ENCODE peak calls at places on chromosomes 13 and 19, in five cellular contexts. I is WTC11; Y is activated CD4-positive, alpha-beta T cell treated with anti-CD3 and anti-CD28 coated beads, Interleukin-2, amount 50 U/mL, for 1 hour; X is uterus; H is Kasumi-1. Z is an unnamed sample.

GRCh38 chr19:30593358-30593757 is 221.2 kb downstream of the ZNF536 start:
- DNase-seq in Y (no peak), I (no peak), X (no peak), H (no peak), Z (no peak)

GRCh38 chr13:109737606-109738005 is 48.8 kb downstream of the IRS2 start:
- DNase-seq in X (no peak), H (no peak), I (no peak), Y (no peak), Z (no peak)

GRCh38 chr19:46859637-46860124 is 1.1 kb upstream of the ARHGAP35 start:
- DNase-seq in Y (no peak), H (peak; percentile 79), X (peak; percentile 83), I (no peak), Z (peak; percentile 75)

GRCh38 chr19:6590458-6591319 is at the start of gene CD70:
- DNase-seq in H (no peak), X (no peak), I (peak; percentile 65), Y (peak; percentile 37), Z (no peak)

GRCh38 chr19:31252476-31252875 is 96.8 kb downstream of the TSHZ3 start:
- DNase-seq in I (no peak), X (no peak), Y (no peak), H (no peak), Z (no peak)

GRCh38 chr19:51501594-51502263 is at the start of gene SIGLEC12:
- DNase-seq in H (peak; percentile 57), I (no peak), Y (no peak), X (no peak), Z (peak; percentile 33)

GRCh38 chr19:5246554-5247155 is 94.0 kb downstream of the PTPRS start:
- DNase-seq in H (no peak), I (no peak), Y (no peak), X (no peak), Z (no peak)

GRCh38 chr13:71829542-71829941 is 37.5 kb downstream of the DACH1 start:
- DNase-seq in X (no peak), I (no peak), Y (no peak), H (no peak), Z (no peak)

GRCh38 chr19:17091758-17092333 is 16.3 kb downstream of the MYO9B start:
- DNase-seq in Y (no peak), X (no peak), I (no peak), H (peak; percentile 91), Z (peak; percentile 57)

GRCh38 chr13:95256086-95256485 is 45.2 kb downstream of the ABCC4 start:
- DNase-seq in I (no peak), Y (no peak), X (no peak), H (no peak), Z (no peak)

Z was measured in left ventricle myocardium inferior.